ENCODE peak calls at places on chromosomes 12 and 14, in five cellular contexts. One of them, this sample, is unnamed.

GRCh38 chr14:96056509-96057422 is 17.6 kb downstream of the C14orf132 start:
- DNase-seq in fibroblast of mammary gland: no peak
- DNase-seq in neural progenitor cell: peak
- DNase-seq in left ventricle myocardium inferior: no peak
- DNase-seq in A549: no peak
- DNase-seq in this sample: no peak

GRCh38 chr14:31752867-31753661 is 191.9 kb downstream of the NUBPL start:
- DNase-seq in neural progenitor cell: no peak
- DNase-seq in A549: no peak
- DNase-seq in fibroblast of mammary gland: no peak
- DNase-seq in left ventricle myocardium inferior: no peak
- DNase-seq in this sample: no peak

GRCh38 chr12:46900734-46901463 is 75.1 kb upstream of the SLC38A4 start:
- DNase-seq in neural progenitor cell: no peak
- DNase-seq in left ventricle myocardium inferior: no peak
- DNase-seq in fibroblast of mammary gland: no peak
- DNase-seq in A549: no peak
- DNase-seq in this sample: no peak

GRCh38 chr12:118436002-118436724 is 59.8 kb downstream of the SUDS3 start:
- DNase-seq in A549: peak
- DNase-seq in left ventricle myocardium inferior: no peak
- DNase-seq in neural progenitor cell: peak
- DNase-seq in fibroblast of mammary gland: no peak
- DNase-seq in this sample: no peak

GRCh38 chr12:6057693-6058092 is 66.8 kb downstream of the VWF start:
- DNase-seq in A549: no peak
- DNase-seq in neural progenitor cell: peak
- DNase-seq in fibroblast of mammary gland: no peak
- DNase-seq in left ventricle myocardium inferior: no peak
- DNase-seq in this sample: no peak

GRCh38 chr12:113894717-113895116 is 71.4 kb downstream of the RBM19 start:
- DNase-seq in left ventricle myocardium inferior: no peak
- DNase-seq in A549: no peak
- DNase-seq in fibroblast of mammary gland: no peak
- DNase-seq in neural progenitor cell: no peak
- DNase-seq in this sample: no peak

GRCh38 chr12:94596596-94596995 is 53.8 kb downstream of the TMCC3 start:
- DNase-seq in left ventricle myocardium inferior: no peak
- DNase-seq in neural progenitor cell: no peak
- DNase-seq in fibroblast of mammary gland: peak
- DNase-seq in A549: no peak
- DNase-seq in this sample: no peak

GRCh38 chr14:78519863-78520262 is 349.7 kb downstream of the NRXN3 start:
- DNase-seq in neural progenitor cell: peak
- DNase-seq in left ventricle myocardium inferior: no peak
- DNase-seq in A549: no peak
- DNase-seq in fibroblast of mammary gland: peak
- DNase-seq in this sample: peak

GRCh38 chr14:33692762-33693161 is 258.1 kb downstream of the EGLN3 start:
- DNase-seq in A549: no peak
- DNase-seq in fibroblast of mammary gland: peak
- DNase-seq in neural progenitor cell: no peak
- DNase-seq in left ventricle myocardium inferior: no peak
- DNase-seq in this sample: peak

GRCh38 chr12:71648537-71648936 is 15.1 kb downstream of the ZFC3H1 start:
- DNase-seq in neural progenitor cell: no peak
- DNase-seq in left ventricle myocardium inferior: no peak
- DNase-seq in A549: no peak
- DNase-seq in fibroblast of mammary gland: no peak
- DNase-seq in this sample: no peak

GRCh38 chr12:56271031-56271430 is 4.3 kb downstream of the COQ10A start:
- DNase-seq in neural progenitor cell: peak
- DNase-seq in left ventricle myocardium inferior: no peak
- DNase-seq in A549: peak
- DNase-seq in fibroblast of mammary gland: peak
- DNase-seq in this sample: peak

GRCh38 chr12:27802511-27802910 is 22.5 kb upstream of the MANSC4 start:
- DNase-seq in fibroblast of mammary gland: peak
- DNase-seq in neural progenitor cell: no peak
- DNase-seq in A549: no peak
- DNase-seq in left ventricle myocardium inferior: no peak
- DNase-seq in this sample: no peak

GRCh38 chr12:3130053-3130805 is 53.0 kb downstream of the TSPAN9 start:
- DNase-seq in A549: no peak
- DNase-seq in fibroblast of mammary gland: no peak
- DNase-seq in left ventricle myocardium inferior: peak
- DNase-seq in neural progenitor cell: no peak
- DNase-seq in this sample: no peak

GRCh38 chr14:54603362-54603761 is 36.4 kb downstream of the SAMD4A start:
- DNase-seq in A549: no peak
- DNase-seq in fibroblast of mammary gland: peak
- DNase-seq in neural progenitor cell: no peak
- DNase-seq in left ventricle myocardium inferior: no peak
- DNase-seq in this sample: peak

GRCh38 chr12:105522166-105522825 is 191.8 kb downstream of the C12orf75 start:
- DNase-seq in neural progenitor cell: no peak
- DNase-seq in A549: peak
- DNase-seq in fibroblast of mammary gland: peak
- DNase-seq in left ventricle myocardium inferior: no peak
- DNase-seq in this sample: peak

GRCh38 chr12:46798648-46799047 is 27.1 kb downstream of the SLC38A4 start:
- DNase-seq in left ventricle myocardium inferior: no peak
- DNase-seq in fibroblast of mammary gland: no peak
- DNase-seq in A549: no peak
- DNase-seq in neural progenitor cell: no peak
- DNase-seq in this sample: no peak

GRCh38 chr14:95483843-95484165 is 32.6 kb downstream of the SYNE3 start:
- DNase-seq in neural progenitor cell: no peak
- DNase-seq in fibroblast of mammary gland: no peak
- DNase-seq in left ventricle myocardium inferior: no peak
- DNase-seq in A549: no peak
- DNase-seq in this sample: no peak

GRCh38 chr14:104139460-104140212 is 1.2 kb downstream of the KIF26A start:
- DNase-seq in A549: no peak
- DNase-seq in fibroblast of mammary gland: no peak
- DNase-seq in neural progenitor cell: peak
- DNase-seq in left ventricle myocardium inferior: peak
- DNase-seq in this sample: no peak

GRCh38 chr12:66268562-66268961 is 33.7 kb upstream of the HELB start:
- DNase-seq in fibroblast of mammary gland: no peak
- DNase-seq in A549: no peak
- DNase-seq in neural progenitor cell: no peak
- DNase-seq in left ventricle myocardium inferior: no peak
- DNase-seq in this sample: no peak

GRCh38 chr14:51396222-51396815 is 156.3 kb downstream of the TMX1 start:
- DNase-seq in fibroblast of mammary gland: peak
- DNase-seq in left ventricle myocardium inferior: no peak
- DNase-seq in A549: peak
- DNase-seq in neural progenitor cell: no peak
- DNase-seq in this sample: peak

GRCh38 chr14:81311816-81312215 is 88.3 kb downstream of the STON2 start:
- DNase-seq in neural progenitor cell: no peak
- DNase-seq in A549: no peak
- DNase-seq in fibroblast of mammary gland: peak
- DNase-seq in left ventricle myocardium inferior: no peak
- DNase-seq in this sample: peak

GRCh38 chr14:34053666-34054065 is 102.8 kb upstream of the EGLN3 start:
- DNase-seq in neural progenitor cell: no peak
- DNase-seq in fibroblast of mammary gland: peak
- DNase-seq in left ventricle myocardium inferior: peak
- DNase-seq in A549: no peak
- DNase-seq in this sample: peak

GRCh38 chr12:118964988-118965387 is 16.4 kb upstream of the SRRM4 start:
- DNase-seq in fibroblast of mammary gland: no peak
- DNase-seq in A549: no peak
- DNase-seq in left ventricle myocardium inferior: no peak
- DNase-seq in neural progenitor cell: no peak
- DNase-seq in this sample: no peak

GRCh38 chr14:38404616-38405015 is 148.7 kb upstream of the CLEC14A start:
- DNase-seq in neural progenitor cell: no peak
- DNase-seq in fibroblast of mammary gland: peak
- DNase-seq in A549: no peak
- DNase-seq in left ventricle myocardium inferior: no peak
- DNase-seq in this sample: peak

GRCh38 chr14:77043984-77044485 is 15.5 kb upstream of the IRF2BPL start:
- DNase-seq in left ventricle myocardium inferior: no peak
- DNase-seq in A549: no peak
- DNase-seq in neural progenitor cell: no peak
- DNase-seq in fibroblast of mammary gland: no peak
- DNase-seq in this sample: no peak

DNA sequence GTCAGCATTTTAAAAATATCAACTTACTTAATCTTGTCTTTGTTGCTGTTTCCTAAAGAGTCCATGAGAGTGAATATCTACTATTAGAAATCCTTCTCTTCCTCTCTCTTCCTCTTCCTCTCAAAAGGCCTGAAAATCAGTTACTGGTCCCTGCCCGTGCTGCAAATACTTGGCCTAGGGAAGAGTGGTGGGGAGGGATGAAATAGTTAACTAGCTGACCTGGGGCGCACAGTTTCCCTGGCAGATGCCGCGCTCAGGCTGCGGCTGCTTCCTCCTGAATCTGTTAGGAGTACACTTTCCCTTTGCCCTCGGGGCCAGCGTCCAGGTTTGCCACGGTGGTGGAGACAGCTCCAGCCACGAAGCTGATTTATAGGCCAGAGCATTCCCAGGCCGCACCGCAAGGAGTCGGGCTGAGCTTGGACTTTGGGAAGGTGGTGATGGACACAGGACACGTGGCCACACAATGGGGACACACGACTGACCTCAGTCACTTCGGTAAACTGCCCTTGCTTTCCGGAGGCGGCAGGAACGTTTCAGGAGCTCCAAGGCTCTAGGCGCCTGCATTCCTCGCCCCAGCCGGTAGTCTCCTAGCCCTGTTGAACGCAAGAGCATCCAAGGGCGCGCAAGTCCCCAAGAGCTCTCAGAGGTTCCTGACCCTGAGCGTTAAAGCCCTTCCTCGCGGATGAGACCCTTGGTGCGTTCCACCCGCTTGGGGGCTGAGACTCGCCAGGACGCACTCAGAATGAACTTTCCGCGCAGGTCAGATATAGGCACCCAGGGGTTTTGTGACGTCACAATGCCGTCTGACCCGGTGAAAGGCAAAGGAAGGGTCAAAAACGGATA is 7.1 kb upstream of the ASCL1 start:
- DNase-seq in left ventricle myocardium inferior: no peak
- DNase-seq in A549: peak
- DNase-seq in neural progenitor cell: peak
- DNase-seq in fibroblast of mammary gland: no peak
- DNase-seq in this sample: no peak
- TF ChIP-seq CTCF in left ventricle myocardium inferior: no peak
- TF ChIP-seq CTCF in A549: no peak
- TF ChIP-seq CTCF in neural progenitor cell: peak
- TF ChIP-seq CTCF in fibroblast of mammary gland: no peak
- TF ChIP-seq CTCF in this sample: no peak

GRCh38 chr12:116295327-116296263 is 18.1 kb upstream of the MED13L start:
- DNase-seq in left ventricle myocardium inferior: no peak
- DNase-seq in neural progenitor cell: no peak
- DNase-seq in fibroblast of mammary gland: no peak
- DNase-seq in A549: no peak
- DNase-seq in this sample: peak

GRCh38 chr12:116293687-116294463 is 16.4 kb upstream of the MED13L start:
- DNase-seq in fibroblast of mammary gland: no peak
- DNase-seq in A549: no peak
- DNase-seq in left ventricle myocardium inferior: no peak
- DNase-seq in neural progenitor cell: no peak
- DNase-seq in this sample: no peak

GRCh38 chr12:116291218-116291617 is 13.7 kb upstream of the MED13L start:
- DNase-seq in fibroblast of mammary gland: no peak
- DNase-seq in left ventricle myocardium inferior: no peak
- DNase-seq in A549: no peak
- DNase-seq in neural progenitor cell: no peak
- DNase-seq in this sample: no peak

GRCh38 chr12:116297224-116297834 is 19.8 kb upstream of the MED13L start:
- DNase-seq in A549: no peak
- DNase-seq in fibroblast of mammary gland: no peak
- DNase-seq in neural progenitor cell: no peak
- DNase-seq in left ventricle myocardium inferior: no peak
- DNase-seq in this sample: no peak

DNA sequence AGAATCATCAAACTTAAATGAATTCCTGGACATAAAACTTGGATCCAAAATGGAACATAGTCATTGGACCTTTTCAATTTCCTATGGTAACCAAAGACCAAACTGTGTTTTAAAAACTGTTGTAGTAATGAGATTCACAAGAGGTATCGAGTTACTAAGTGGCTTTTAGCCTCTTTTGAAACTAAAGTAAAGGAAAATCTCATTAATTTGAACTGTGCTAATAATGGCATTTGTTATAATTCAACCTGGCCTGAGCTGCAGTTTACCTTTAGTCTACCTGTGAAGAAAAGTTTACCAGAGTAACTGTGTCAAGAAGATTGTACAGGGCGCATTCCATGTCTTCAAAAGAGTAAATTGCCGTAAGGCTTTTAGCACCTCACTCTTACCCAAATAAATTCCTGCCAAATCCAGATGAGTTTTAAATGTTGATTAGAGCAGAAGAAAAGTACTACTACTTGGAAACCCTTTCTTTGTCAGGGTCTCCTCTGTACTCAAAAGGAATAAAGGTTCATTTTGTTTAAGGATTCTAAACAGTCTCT is 17.0 kb upstream of the MED13L start:
- DNase-seq in neural progenitor cell: no peak
- DNase-seq in left ventricle myocardium inferior: no peak
- DNase-seq in fibroblast of mammary gland: no peak
- DNase-seq in A549: no peak
- DNase-seq in this sample: no peak
- H3K4me3 ChIP-seq in neural progenitor cell: no peak
- H3K4me3 ChIP-seq in left ventricle myocardium inferior: no peak
- H3K4me3 ChIP-seq in fibroblast of mammary gland: no peak
- H3K4me3 ChIP-seq in A549: no peak
- H3K4me3 ChIP-seq in this sample: no peak

DNA sequence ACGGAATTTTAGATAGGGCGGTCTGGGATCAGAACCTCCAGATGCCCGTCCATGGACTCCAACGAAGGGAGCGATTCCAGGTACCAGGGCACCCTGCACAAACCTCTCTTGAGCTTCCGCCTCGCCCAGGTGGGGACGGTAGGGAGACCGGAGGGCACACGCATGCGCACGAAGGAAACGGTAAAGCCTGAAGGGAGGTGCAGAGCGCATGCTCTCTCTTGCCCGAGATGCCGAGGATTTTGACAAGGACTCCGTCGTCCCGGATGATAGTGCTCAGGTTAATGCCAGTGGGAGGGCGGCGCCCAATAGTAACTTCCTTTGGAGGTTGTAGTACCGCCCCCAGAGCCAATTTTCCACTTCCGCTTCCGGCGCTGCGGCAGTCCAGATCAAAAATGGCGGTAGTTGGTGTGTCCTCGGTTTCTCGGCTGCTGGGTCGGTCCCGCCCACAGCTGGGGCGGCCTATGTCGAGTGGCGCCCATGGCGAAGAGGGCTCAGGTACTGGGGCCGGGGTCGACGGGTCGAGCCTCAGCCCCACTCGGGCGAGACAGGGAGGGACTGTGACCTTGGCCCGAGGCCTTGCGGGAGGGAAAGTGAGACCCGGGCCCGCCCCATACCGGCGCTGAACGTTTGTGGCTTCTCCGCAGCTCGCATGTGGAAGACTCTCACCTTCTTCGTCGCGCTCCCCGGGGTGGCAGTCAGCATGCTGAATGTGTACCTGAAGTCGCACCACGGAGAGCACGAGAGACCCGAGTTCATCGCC is at the start of gene COX6A1:
- DNase-seq in left ventricle myocardium inferior: peak
- DNase-seq in neural progenitor cell: peak
- DNase-seq in A549: peak
- DNase-seq in fibroblast of mammary gland: peak
- DNase-seq in this sample: peak
- TF ChIP-seq CTCF in left ventricle myocardium inferior: no peak
- TF ChIP-seq CTCF in neural progenitor cell: no peak
- TF ChIP-seq CTCF in A549: no peak
- TF ChIP-seq CTCF in fibroblast of mammary gland: no peak
- TF ChIP-seq CTCF in this sample: no peak

GRCh38 chr12:123131879-123132402 is 18.9 kb downstream of the PITPNM2 start:
- DNase-seq in fibroblast of mammary gland: no peak
- DNase-seq in neural progenitor cell: no peak
- DNase-seq in left ventricle myocardium inferior: no peak
- DNase-seq in A549: no peak
- DNase-seq in this sample: no peak
- H3K4me3 ChIP-seq in fibroblast of mammary gland: no peak
- H3K4me3 ChIP-seq in neural progenitor cell: no peak
- H3K4me3 ChIP-seq in left ventricle myocardium inferior: no peak
- H3K4me3 ChIP-seq in A549: no peak
- H3K4me3 ChIP-seq in this sample: no peak

This sample was measured in fibroblast of the aortic adventitia.